ENCODE peak calls at places on chromosomes 2 and 18, in seven cellular contexts. F, V, O, X, B, K and T are unnamed samples.

GRCh38 chr2:162840598-162841246 is 2.2 kb upstream of the KCNH7 start:
- DNase-seq in F (peak), V (peak), O (peak), X (no peak), B (peak), K (peak), T (peak)

GRCh38 chr2:37281916-37282315 is 42.7 kb downstream of the PRKD3 start:
- DNase-seq in F (no peak), V (no peak), O (no peak), X (no peak), B (no peak), K (no peak), T (no peak)

GRCh38 chr2:10132043-10132575 is 9.6 kb downstream of the RRM2 start:
- DNase-seq in F (no peak), V (no peak), O (no peak), X (no peak), B (no peak), K (no peak), T (no peak)

GRCh38 chr2:33372940-33373553 is 103.4 kb upstream of the RASGRP3 start:
- DNase-seq in F (peak), V (peak), O (no peak), X (no peak), B (no peak), K (peak), T (peak)

GRCh38 chr18:61893971-61894750 is 1.4 kb upstream of the RNF152 start:
- DNase-seq in F (peak), V (peak), O (peak), X (no peak), B (peak), K (peak), T (peak)

GRCh38 chr2:172674034-172674967 is 61.3 kb upstream of the RAPGEF4 start:
- DNase-seq in F (no peak), V (peak), O (peak), X (no peak), B (no peak), K (peak), T (no peak)

GRCh38 chr2:167293172-167293781 is 405.0 kb downstream of the XIRP2 start:
- DNase-seq in F (peak), V (peak), O (peak), X (no peak), B (peak), K (no peak), T (peak)

GRCh38 chr2:218245214-218245613 is 15.6 kb upstream of the GPBAR1 start:
- DNase-seq in F (no peak), V (no peak), O (no peak), X (no peak), B (no peak), K (no peak), T (no peak)

GRCh38 chr2:169107645-169108044 is 38.3 kb downstream of the DHRS9 start:
- DNase-seq in F (peak), V (no peak), O (no peak), X (no peak), B (no peak), K (no peak), T (peak)

GRCh38 chr2:211867845-211868361 is 670.7 kb downstream of the ERBB4 start:
- DNase-seq in F (peak), V (no peak), O (no peak), X (no peak), B (no peak), K (no peak), T (no peak)

GRCh38 chr18:66749030-66749429 is 145.1 kb upstream of the CDH19 start:
- DNase-seq in F (no peak), V (no peak), O (no peak), X (no peak), B (no peak), K (no peak), T (peak)

GRCh38 chr18:50748243-50749229 is 71.3 kb downstream of the MRO start:
- DNase-seq in F (no peak), V (no peak), O (no peak), X (no peak), B (no peak), K (no peak), T (no peak)

GRCh38 chr18:3456686-3457069 is 6.7 kb downstream of the TGIF1 start:
- DNase-seq in F (no peak), V (peak), O (no peak), X (no peak), B (no peak), K (no peak), T (peak)

GRCh38 chr18:3455938-3456685 is 6.1 kb downstream of the TGIF1 start:
- DNase-seq in F (no peak), V (peak), O (no peak), X (no peak), B (no peak), K (no peak), T (peak)

GRCh38 chr18:3454365-3455089 is 4.6 kb downstream of the TGIF1 start:
- DNase-seq in F (peak), V (peak), O (no peak), X (no peak), B (no peak), K (peak), T (peak)

GRCh38 chr18:3453540-3454364 is 3.8 kb downstream of the TGIF1 start:
- DNase-seq in F (peak), V (peak), O (peak), X (peak), B (peak), K (peak), T (peak)

GRCh38 chr18:3455090-3455640 is 5.2 kb downstream of the TGIF1 start:
- DNase-seq in F (no peak), V (no peak), O (no peak), X (no peak), B (no peak), K (no peak), T (no peak)
- TF ChIP-seq CTCF in F (no peak), V (no peak), O (no peak), X (no peak), B (no peak), K (no peak), T (no peak)

GRCh38 chr2:66899648-66900047 is 464.7 kb downstream of the MEIS1 start:
- DNase-seq in F (no peak), V (no peak), O (no peak), X (no peak), B (no peak), K (no peak), T (no peak)
- TF ChIP-seq CTCF in F (no peak), V (no peak), O (no peak), X (no peak), B (no peak), K (no peak), T (no peak)

DNA sequence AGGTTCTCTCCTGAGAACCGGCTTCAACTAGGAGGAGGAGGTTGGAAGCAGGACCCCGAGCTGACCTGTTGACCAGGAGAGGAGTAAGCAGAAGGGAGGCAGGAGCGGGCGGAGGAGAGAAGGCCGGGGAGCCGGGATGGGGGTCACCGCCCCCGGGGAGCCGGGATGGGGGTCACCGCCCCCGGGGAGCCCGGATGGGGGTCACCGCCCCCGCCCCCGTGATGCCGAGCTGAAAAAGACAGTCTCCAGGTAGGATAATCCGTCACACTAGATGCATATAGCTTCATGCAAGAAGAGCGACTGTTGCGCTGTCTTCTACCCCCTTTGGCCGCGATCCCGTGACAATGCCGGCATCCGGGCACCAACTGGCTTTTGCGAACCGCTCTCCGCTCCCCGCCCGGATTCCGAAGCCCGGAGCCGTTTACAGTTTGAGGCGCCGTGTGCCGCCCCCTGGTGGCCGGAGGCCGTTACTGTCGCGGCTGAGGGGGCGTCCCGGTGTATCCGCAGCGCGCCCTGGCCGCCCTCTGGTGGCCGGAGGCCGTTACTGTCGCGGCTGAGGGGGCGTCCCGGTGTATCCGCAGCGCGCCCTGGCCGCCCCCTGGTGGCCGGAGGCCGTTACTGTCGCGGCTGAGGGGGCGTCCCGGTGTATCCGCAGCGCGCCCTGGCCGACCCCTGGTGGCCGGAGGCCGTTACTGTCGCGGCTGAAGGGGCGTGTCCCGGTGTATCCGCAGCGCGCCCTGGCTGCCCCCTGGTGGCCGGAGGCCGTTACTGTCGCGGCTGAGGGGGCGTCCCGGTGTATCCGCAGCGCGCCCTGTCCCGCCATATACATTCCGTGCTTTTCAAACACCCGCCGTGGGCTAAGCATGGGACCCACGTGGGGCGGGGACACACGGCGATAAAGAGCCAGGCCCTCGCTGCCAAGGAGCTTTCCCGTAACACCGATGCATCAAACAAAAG is 89.6 kb downstream of the ACTR3 start:
- DNase-seq in F (peak), V (no peak), O (no peak), X (no peak), B (no peak), K (no peak), T (no peak)
- TF ChIP-seq CTCF in F (peak), V (peak), O (peak), X (peak), B (no peak), K (peak), T (peak)

GRCh38 chr2:160332318-160332717 is 132.2 kb upstream of the ITGB6 start:
- DNase-seq in F (no peak), V (no peak), O (no peak), X (no peak), B (peak), K (peak), T (no peak)
- TF ChIP-seq CTCF in F (no peak), V (no peak), O (peak), X (no peak), B (no peak), K (no peak), T (no peak)

DNA sequence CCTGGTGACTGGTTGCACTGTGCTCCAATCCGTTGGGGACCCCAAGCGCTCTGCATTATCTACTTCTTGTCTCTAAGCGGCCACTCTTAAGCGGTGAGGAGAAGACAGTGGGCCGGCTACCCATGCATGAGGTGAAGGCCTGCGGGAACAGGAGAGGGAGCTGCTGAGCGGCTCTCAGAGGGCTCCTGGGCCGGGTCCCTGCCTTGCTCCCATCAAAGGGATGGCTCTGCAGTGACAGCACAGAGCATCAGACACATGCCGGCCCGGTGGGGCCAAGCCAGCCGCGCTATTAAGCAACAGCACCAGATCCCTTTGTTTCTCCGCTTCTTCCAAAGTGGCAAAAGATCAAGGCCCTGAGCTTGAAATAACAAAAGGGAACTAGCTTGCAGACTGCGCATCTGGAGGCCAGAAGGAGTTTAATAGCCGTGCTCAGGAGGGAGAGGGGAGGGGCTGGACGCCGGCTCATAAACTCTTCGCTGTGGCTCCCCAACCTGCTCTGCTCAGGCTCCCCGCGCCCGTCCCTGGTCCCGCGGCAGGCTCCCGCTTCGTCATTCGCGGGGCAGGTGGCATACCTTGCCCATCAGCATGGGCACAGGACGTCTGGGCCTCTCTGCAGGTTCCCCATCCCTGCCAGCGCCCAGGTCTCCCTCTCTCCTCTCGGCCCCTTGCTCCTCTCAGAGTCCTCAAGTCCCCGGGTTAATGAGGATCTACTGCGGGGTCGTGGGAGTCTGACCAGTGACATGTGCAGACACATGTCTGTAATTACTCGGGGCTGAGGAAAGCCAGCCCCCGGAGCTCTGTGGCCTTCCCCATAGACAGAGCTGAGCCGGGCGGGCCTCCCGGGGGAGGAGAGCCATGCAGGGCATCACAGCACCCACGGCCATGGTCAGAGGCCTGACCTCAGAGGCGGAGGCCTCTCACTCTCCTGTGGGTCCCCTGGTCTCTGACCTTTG is 96.7 kb downstream of the ASB1 start:
- DNase-seq in F (no peak), V (peak), O (no peak), X (no peak), B (peak), K (no peak), T (no peak)
- TF ChIP-seq CTCF in F (no peak), V (no peak), O (peak), X (peak), B (no peak), K (no peak), T (no peak)

GRCh38 chr2:175175896-175176295 is 5.6 kb downstream of the ATP5MC3 start:
- DNase-seq in F (no peak), V (no peak), O (no peak), X (no peak), B (no peak), K (no peak), T (no peak)
- TF ChIP-seq CTCF in F (no peak), V (no peak), O (no peak), X (no peak), B (no peak), K (no peak), T (no peak)

GRCh38 chr18:10682368-10682714 is 156.5 kb downstream of the NAPG start:
- DNase-seq in F (peak), V (no peak), O (no peak), X (no peak), B (no peak), K (no peak), T (no peak)
- TF ChIP-seq CTCF in F (peak), V (no peak), O (no peak), X (no peak), B (no peak), K (no peak), T (no peak)

GRCh38 chr18:78735131-78736014 is 244.2 kb upstream of the SALL3 start:
- DNase-seq in F (no peak), V (no peak), O (no peak), X (no peak), B (no peak), K (no peak), T (no peak)
- TF ChIP-seq CTCF in F (no peak), V (no peak), O (no peak), X (no peak), B (no peak), K (no peak), T (no peak)

DNA sequence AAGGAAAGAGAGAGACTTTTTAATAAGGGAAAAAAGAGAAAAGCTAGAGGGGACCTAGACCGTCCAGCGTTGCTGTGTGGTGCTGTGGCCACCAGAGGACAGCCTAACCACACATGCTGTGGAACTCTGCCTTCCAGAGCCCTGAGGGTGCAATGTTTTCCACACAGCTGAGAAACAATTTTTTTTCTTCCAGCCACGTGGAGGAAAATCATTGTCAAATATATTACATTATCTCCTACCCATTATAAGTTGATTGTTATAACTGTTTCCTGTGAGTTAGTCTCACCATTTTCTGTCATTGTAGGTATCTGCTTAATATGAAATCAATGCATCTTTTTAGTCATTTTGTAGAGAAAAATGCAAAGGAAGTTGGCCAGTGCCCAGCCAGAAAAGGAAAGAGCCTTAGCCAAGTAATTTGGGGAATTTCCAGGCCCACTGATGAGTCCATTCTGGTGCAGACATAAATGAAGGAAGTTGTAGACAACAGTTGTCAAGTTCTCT is 5.9 kb upstream of the MRPL19 start:
- DNase-seq in F (peak), V (peak), O (peak), X (no peak), B (peak), K (peak), T (peak)
- TF ChIP-seq CTCF in F (peak), V (peak), O (peak), X (peak), B (peak), K (peak), T (peak)

DNA sequence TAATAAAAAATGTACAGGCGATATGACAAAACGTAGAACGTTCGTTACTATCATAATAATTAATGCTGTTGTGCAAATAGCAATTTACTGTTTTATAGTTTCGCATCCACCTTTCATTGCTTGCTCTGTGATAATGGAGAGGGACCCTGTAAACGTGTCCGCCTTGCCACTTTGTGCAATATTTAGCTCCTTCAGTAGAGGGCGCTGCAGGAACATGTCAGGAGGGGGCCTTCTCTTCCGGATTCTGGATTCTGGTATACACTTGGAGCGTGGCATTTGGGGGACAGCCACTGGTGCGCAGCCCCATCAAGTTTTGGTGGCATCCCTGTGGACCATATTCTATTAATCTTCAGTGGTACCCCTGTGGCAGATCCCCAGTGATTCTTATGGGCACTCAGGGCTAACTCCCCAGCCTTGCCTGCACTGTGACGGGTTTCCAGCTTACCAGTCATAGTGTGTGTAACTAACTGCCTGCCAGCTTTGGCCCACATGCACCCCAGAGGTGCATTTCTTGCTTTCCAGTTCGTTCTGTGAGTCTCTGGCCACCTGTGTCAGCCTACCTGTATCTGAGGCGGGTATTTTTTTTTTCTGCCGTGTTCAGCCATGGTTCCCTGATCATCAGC is 140.3 kb downstream of the CYRIA start:
- DNase-seq in F (peak), V (peak), O (no peak), X (no peak), B (peak), K (no peak), T (peak)
- TF ChIP-seq CTCF in F (peak), V (peak), O (peak), X (no peak), B (peak), K (no peak), T (peak)